ENCODE peak calls at places on chromosomes 4 and X, in six cellular contexts. K is stimulated activated naive CD8-positive, alpha-beta T cell treated with anti-CD3 and anti-CD28 coated beads, Interleukin-15, amount 100 ng/mL, for 72 hours; S is activated T-cell treated with anti-CD3 and anti-CD28 coated beads for 4 hours; E is osteocyte; R is left cardiac atrium; Y is NCI-H345. N is an unnamed sample.

GRCh38 chr4:99586322-99586721 is 11.7 kb downstream of the MTTP start:
- DNase-seq in Y (peak), S (no peak), K (no peak), R (no peak), E (no peak), N (no peak)

GRCh38 chrX:15815779-15816452 is 25.6 kb downstream of the ZRSR2 start:
- DNase-seq in E (no peak), Y (no peak), R (no peak), K (peak), S (no peak), N (no peak)

GRCh38 chrX:78357342-78358055 is 30.1 kb upstream of the CYSLTR1 start:
- DNase-seq in E (no peak), Y (no peak), K (no peak), R (no peak), S (no peak), N (no peak)

GRCh38 chr4:184039963-184040383 is 134.9 kb downstream of the STOX2 start:
- DNase-seq in E (no peak), Y (no peak), S (no peak), R (no peak), K (peak), N (no peak)

GRCh38 chrX:148662014-148662413 is 161.6 kb downstream of the AFF2 start:
- DNase-seq in S (no peak), E (no peak), K (no peak), R (no peak), Y (no peak), N (no peak)

GRCh38 chrX:110286126-110286525 is 31.8 kb downstream of the AMMECR1 start:
- DNase-seq in R (no peak), E (no peak), K (no peak), S (no peak), Y (no peak), N (no peak)

GRCh38 chr4:100981447-100982204 is 365.7 kb downstream of the PPP3CA start:
- DNase-seq in S (no peak), R (no peak), E (no peak), Y (no peak), K (no peak), N (no peak)

GRCh38 chr4:4726051-4726450 is 133.4 kb upstream of the MSX1 start:
- DNase-seq in S (no peak), E (no peak), Y (no peak), K (no peak), R (no peak), N (no peak)

GRCh38 chrX:150446995-150447394 is 83.9 kb downstream of the MAMLD1 start:
- DNase-seq in Y (no peak), K (no peak), R (no peak), S (no peak), E (no peak), N (no peak)

GRCh38 chr4:176302283-176303275 is 17.2 kb upstream of the SPCS3 start:
- DNase-seq in S (no peak), E (no peak), Y (no peak), R (no peak), K (no peak), N (no peak)

GRCh38 chrX:150926791-150927190 is 28.3 kb upstream of the CD99L2 start:
- DNase-seq in Y (no peak), S (no peak), R (no peak), E (no peak), K (no peak), N (no peak)